ENCODE peak calls at places on chromosomes 16 and 17, in four cellular contexts. I, E, A and U are unnamed samples.

GRCh38 chr16:13883881-13884280 is 36.1 kb upstream of the ERCC4 start:
- DNase-seq in I (no peak), E (no peak), A (no peak), U (no peak)

GRCh38 chr17:40614431-40615294 is 33.0 kb downstream of the SMARCE1 start:
- DNase-seq in I (no peak), E (no peak), A (no peak), U (no peak)

GRCh38 chr17:57257911-57258885 is 1.9 kb downstream of the MSI2 start:
- DNase-seq in I (no peak), E (no peak), A (peak), U (peak)

GRCh38 chr17:44865231-44865660 is 17.6 kb downstream of the HIGD1B start:
- DNase-seq in I (peak), E (no peak), A (peak), U (peak)

GRCh38 chr17:42310281-42311156 is 22.2 kb downstream of the STAT5A start:
- DNase-seq in I (no peak), E (no peak), A (no peak), U (no peak)

GRCh38 chr17:30905742-30906100 is 317 bp downstream of the TEFM start:
- DNase-seq in I (peak), E (no peak), A (no peak), U (no peak)

GRCh38 chr16:14456793-14457481 is 173.1 kb downstream of the PARN start:
- DNase-seq in I (no peak), E (no peak), A (no peak), U (no peak)

GRCh38 chr16:79668502-79668901 is 68.0 kb upstream of the MAF start:
- DNase-seq in I (no peak), E (no peak), A (no peak), U (no peak)

GRCh38 chr17:42920922-42921321 is 20.3 kb downstream of the G6PC1 start:
- DNase-seq in I (no peak), E (no peak), A (no peak), U (peak)

GRCh38 chr16:67917852-67918236 is 13.8 kb downstream of the CTRL start:
- DNase-seq in I (no peak), E (no peak), A (no peak), U (peak)

GRCh38 chr17:65498831-65499230 is 62.6 kb downstream of the AXIN2 start:
- DNase-seq in I (no peak), E (no peak), A (no peak), U (no peak)

GRCh38 chr17:65496801-65497200 is 64.6 kb downstream of the AXIN2 start:
- DNase-seq in I (no peak), E (no peak), A (no peak), U (no peak)

GRCh38 chr17:65489413-65490170 is 71.9 kb downstream of the AXIN2 start:
- DNase-seq in I (no peak), E (no peak), A (no peak), U (no peak)

GRCh38 chr17:65495255-65496060 is 66.0 kb downstream of the AXIN2 start:
- DNase-seq in I (no peak), E (no peak), A (peak), U (no peak)
- TF ChIP-seq TCF12 in I (no peak), E (no peak), A (peak), U (no peak)

DNA sequence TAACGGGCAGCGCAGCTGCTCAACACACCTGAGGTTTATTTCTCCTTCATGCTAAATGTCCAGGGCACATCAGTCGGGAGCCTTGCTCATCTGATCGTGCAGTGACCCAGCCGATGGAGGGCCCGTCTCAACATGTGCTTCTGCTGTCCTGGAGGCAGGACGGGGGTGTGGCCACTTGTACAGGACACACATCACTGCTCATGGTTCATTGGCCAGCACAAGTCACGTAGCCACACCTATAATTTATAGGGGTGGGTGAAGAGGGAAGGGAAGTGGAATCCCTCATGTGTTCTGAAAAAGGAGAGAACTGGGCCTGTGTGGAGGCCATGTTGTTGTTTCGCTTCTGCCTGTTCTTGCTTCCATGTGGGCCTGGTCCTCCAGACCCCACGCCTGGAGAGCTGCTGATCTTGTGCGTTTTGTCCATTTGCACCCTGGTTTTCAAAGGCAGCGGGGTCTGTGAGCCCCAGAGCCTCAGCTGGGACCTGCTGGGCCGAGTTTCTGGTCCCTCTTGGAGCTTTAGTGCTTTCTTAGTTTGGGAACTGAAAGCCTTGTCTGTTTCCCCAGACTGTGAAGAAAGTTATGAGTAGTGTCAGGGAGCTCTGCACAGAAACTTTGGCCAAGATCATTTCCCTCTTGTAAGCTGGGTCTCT is 60.5 kb downstream of the CMIP start:
- DNase-seq in I (peak), E (peak), A (no peak), U (no peak)
- TF ChIP-seq TCF12 in I (no peak), E (no peak), A (no peak), U (no peak)

GRCh38 chr16:54927125-54928015 is 3.3 kb upstream of the IRX5 start:
- DNase-seq in I (no peak), E (no peak), A (no peak), U (no peak)
- TF ChIP-seq TCF12 in I (no peak), E (no peak), A (no peak), U (no peak)

DNA sequence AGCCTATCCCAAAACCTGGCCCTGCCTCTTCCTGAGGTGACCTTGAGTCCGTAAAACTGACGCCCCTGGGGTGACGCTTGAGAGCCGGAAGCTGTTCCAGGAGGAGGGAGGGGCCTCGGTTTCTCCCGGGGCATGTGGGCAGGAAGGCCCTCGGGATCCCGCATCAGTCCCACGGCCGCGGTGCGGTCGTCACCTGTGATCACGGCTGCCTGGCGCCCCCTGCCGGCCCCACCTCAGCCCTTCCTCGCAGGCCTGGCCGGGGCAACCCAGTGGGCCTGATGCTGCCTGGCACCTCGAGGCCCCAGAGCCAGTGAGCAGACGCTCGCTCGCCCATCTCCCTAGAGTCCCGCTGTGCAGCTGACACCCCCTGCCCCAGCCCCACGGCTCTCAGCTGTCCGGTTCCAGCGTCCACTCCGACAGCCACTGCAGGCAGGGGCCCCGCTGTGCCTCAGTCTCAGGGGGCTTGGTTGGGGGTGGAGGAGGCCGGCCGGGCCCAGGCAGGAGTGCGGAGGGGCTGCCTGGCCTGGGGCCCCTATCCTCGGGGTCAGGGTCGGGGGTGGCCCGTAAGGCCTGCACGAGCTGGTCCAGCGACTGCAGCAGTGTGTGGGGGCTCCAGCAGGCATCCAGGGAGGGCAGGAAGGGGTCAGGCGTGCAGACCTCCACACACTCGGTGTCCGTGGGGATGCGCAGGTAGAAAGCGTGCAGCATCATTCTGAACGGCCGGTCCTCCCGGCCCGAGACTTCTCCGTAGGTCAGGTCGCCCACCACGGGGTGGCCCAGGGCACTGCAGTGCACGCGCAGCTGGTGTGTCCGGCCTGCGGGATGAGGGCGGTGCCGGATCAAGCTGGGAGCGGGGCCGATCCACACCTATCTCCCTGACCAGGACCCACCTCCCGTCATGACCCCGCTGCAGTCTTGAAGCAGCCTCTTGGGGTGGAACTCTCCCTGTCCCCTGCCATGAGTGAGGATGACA is 2.3 kb downstream of the RPUSD1 start:
- DNase-seq in I (peak), E (no peak), A (peak), U (peak)
- TF ChIP-seq TCF12 in I (no peak), E (no peak), A (peak), U (no peak)

DNA sequence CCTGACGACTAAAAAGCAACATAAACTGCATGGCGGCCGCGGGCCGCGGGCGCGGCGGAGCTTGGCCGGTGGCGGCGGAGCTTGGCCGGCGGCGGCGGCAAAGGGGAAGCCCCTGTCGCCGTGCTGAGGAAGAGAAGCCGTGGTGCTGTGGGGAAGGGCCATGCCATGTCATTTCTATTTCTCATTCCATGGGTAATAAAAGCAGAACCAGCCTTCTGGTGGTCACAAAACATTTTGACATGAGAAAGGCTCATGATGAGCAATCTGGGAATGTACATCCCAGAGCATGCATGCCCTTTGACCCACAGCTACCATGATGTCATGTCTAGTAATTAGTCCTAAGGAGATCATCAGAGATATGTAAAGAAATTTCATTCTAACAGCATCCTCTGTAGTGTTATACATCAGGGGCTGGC is 23.9 kb upstream of the HEATR6 start:
- DNase-seq in I (no peak), E (no peak), A (no peak), U (no peak)
- TF ChIP-seq TCF12 in I (no peak), E (no peak), A (no peak), U (no peak)

DNA sequence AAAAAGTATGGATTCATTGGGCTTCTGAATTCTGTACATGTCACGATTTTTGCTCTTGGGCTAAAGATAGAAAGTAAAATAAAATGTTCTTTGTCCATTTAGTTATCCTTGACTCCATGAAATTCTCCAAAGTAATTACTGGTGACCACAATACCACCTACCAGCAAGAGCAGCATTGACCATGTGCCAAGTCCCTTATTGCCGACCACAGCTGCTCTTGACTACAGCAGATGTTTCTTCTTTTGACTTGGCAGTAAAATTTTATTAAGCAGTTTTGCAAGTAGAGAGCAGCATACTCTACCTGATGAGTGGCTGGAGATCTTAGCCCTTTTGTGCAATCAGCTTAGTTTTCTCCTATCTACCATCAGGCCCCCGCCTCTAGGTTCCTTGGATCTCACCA is 152.2 kb upstream of the TBX2 start:
- DNase-seq in I (no peak), E (no peak), A (no peak), U (no peak)
- TF ChIP-seq TCF12 in I (peak), E (no peak), A (no peak), U (no peak)

DNA sequence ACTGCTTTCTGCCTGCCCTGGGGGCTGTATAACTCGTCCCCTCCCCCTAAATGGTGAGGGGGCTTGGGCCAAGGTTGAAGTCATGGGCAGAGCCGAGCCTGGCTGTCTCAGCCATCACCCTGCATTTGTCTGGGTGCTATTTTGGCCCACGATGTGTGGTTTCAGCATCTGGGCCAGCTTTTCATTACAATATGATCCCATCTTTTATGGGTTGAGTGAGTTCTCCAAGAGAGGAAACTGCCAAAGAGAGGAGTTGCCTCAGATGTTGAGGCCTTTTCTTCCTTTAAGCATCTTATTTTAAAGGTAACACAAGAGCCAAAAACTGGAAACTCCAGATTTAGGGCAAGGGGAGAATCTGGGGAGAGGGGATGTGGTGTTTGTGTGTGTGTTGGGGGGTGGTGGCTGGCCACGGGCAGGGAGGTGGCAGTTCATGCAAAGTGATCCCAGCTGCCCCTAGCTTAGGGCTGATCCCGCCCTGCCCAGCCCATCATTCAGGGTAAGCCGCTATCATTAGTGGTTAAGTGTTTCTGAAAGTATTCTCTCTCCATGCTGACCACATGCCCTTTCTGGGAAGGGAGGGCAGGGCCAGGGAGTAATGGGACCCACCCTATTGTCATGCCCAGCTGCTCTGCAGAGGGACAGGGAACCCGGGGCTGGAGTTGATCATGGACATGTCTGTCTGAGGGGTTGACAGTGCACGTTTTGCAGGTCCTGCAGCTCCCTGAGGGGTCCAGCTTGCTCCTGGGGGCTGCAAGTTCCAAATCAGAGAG is 83.2 kb upstream of the CLEC18A start:
- DNase-seq in I (no peak), E (no peak), A (no peak), U (no peak)
- TF ChIP-seq TCF12 in I (no peak), E (no peak), A (no peak), U (no peak)

GRCh38 chr16:48629016-48629415 is 19.0 kb upstream of the N4BP1 start:
- DNase-seq in I (no peak), E (no peak), A (peak), U (no peak)

GRCh38 chr16:48623304-48624016 is 13.5 kb upstream of the N4BP1 start:
- DNase-seq in I (peak), E (peak), A (peak), U (peak)

GRCh38 chr16:48629531-48629930 is 19.6 kb upstream of the N4BP1 start:
- DNase-seq in I (no peak), E (no peak), A (peak), U (no peak)

GRCh38 chr16:48628359-48628985 is 18.5 kb upstream of the N4BP1 start:
- DNase-seq in I (no peak), E (no peak), A (peak), U (no peak)

DNA sequence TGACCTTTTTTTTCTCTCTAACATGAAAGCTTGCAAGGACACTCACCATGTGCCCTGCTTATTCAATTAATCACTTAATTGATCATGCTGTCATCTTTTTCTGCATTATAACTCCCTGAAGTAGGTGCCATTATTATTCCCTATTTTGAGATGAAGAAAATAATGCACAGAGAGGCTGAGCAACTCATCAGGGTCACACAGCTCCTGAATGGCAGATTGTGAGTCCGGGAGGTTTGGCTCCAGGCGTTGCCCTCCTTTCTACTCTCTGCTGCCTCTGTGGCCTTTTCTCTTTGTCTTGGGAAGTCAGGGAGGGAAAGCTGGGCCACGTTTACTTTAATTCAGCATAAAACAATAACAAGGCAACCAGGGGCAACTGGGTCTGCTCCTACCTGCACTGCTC is 17.2 kb upstream of the N4BP1 start:
- DNase-seq in I (no peak), E (no peak), A (peak), U (no peak)
- TF ChIP-seq TCF12 in I (no peak), E (no peak), A (no peak), U (no peak)